ENCODE peak calls at places on chromosomes 5 and 9, in eight cellular contexts. O is stomach, G is GM23338, B is K562, Z is SK-N-SH, P is prostate gland, I is H1, D is spleen. U is an unnamed sample.

GRCh38 chr5:159971931-159972461 is 36.9 kb upstream of the TTC1 start:
- DNase-seq in I (no peak), Z (peak), B (no peak), G (peak), O (no peak), D (no peak), P (no peak), U (peak)

GRCh38 chr5:175861337-175862130 is 9.8 kb upstream of the CPLX2 start:
- DNase-seq in G (no peak), B (no peak), Z (peak), O (no peak), P (no peak), D (peak), I (no peak), U (no peak)

GRCh38 chr9:115717711-115718173 is 435.8 kb upstream of the PAPPA start:
- DNase-seq in P (no peak), B (no peak), G (no peak), I (no peak), D (no peak), Z (no peak), O (no peak), U (no peak)

GRCh38 chr5:110630350-110630749 is 96.1 kb downstream of the TMEM232 start:
- DNase-seq in G (no peak), I (no peak), D (no peak), O (no peak), B (no peak), Z (no peak), P (no peak), U (no peak)

GRCh38 chr5:133610489-133611356 is 1.6 kb downstream of the FSTL4 start:
- DNase-seq in O (peak), G (peak), Z (peak), I (no peak), D (peak), B (peak), P (peak), U (peak)

GRCh38 chr5:80590766-80591165 is 20.7 kb upstream of the ANKRD34B start:
- DNase-seq in P (no peak), D (no peak), B (no peak), O (no peak), I (no peak), G (no peak), Z (no peak), U (no peak)

GRCh38 chr5:102911973-102912372 is 156.9 kb downstream of the PAM start:
- DNase-seq in I (no peak), B (no peak), G (no peak), P (no peak), O (no peak), Z (no peak), D (no peak), U (no peak)

GRCh38 chr5:132422720-132423442 is 53.4 kb downstream of the SLC22A5 start:
- DNase-seq in P (no peak), Z (no peak), O (peak), B (peak), G (no peak), I (no peak), D (peak), U (peak)

GRCh38 chr5:116658830-116659229 is 84.2 kb upstream of the SEMA6A start:
- DNase-seq in I (no peak), Z (no peak), P (no peak), O (no peak), B (no peak), G (no peak), D (no peak), U (no peak)

GRCh38 chr9:35079041-35079425 is 709 bp downstream of the FANCG start:
- DNase-seq in I (no peak), D (no peak), G (no peak), O (no peak), Z (peak), B (no peak), P (no peak), U (no peak)

GRCh38 chr5:53430618-53431252 is 49.7 kb upstream of the FST start:
- DNase-seq in Z (no peak), G (peak), P (no peak), B (peak), D (no peak), O (no peak), I (no peak), U (no peak)

GRCh38 chr9:132609829-132610228 is 27.4 kb downstream of the BARHL1 start:
- DNase-seq in D (no peak), Z (no peak), P (no peak), B (no peak), I (no peak), O (no peak), G (no peak), U (no peak)

GRCh38 chr9:70415476-70415875 is 1.0 kb upstream of the KLF9 start:
- DNase-seq in G (peak), P (no peak), D (no peak), I (no peak), O (no peak), B (no peak), Z (no peak), U (no peak)

GRCh38 chr5:159510282-159510681 is 180.0 kb upstream of the IL12B start:
- DNase-seq in B (no peak), O (no peak), P (peak), Z (peak), I (peak), G (peak), D (peak), U (peak)

GRCh38 chr5:52786937-52787599 is 648 bp upstream of the ITGA1 start:
- DNase-seq in G (peak), I (no peak), P (peak), D (no peak), B (no peak), Z (no peak), O (peak), U (peak)

DNA sequence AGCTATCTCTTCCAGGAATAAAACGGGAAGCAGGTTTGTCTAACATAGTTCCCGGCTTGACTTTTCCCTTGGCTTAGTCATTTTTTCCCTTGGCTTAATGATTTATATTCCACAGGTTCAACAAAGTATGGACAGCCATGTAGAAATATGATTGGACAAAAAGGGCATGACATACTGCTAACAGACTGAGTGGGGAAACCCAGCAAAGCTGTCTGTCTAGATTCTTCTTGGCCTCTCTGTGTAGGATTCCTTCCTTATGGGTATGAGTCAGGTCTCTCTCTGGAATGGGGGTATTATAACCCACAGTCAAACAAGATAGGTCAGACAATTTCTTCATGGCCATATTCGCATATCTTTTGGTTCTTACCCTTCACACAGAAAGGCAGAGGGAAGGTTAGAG is 5.7 kb upstream of the MTAP start:
- DNase-seq in P (no peak), Z (no peak), B (no peak), O (no peak), G (no peak), D (no peak), I (no peak), U (no peak)
- H3K27ac ChIP-seq in P (no peak), Z (no peak), B (no peak), O (no peak), G (no peak), D (no peak), I (no peak), U (no peak)

DNA sequence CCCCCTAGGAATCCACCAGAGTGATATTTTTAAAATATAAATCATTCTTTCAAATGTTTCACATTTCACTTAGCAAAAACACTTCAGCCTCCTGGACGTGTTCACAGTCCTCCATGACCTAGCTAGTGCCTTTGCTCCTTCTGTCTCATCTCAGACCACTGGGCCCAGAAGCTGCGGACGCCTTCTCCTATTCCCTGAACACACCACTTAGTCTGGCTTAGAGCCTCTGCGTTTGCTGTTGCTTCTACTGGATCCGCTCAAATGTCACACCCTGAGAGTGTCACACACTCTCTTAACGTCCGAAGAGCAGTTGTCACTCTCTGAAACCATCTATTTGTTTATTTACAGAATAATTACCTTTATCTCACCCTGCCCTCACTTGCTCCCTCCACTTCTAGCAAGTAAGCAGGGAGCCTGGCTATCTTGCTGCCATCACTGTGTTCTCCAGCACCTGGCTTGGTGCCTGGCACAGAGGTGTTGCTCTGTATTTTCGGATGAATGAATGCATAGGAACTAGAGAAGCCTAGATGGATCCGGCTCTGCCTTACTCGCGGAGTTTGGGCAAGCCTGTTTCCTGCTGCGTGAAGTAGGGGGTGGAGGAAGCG is 1.2 kb upstream of the GRK6 start:
- DNase-seq in G (no peak), P (peak), O (peak), I (no peak), Z (no peak), B (no peak), D (no peak), U (no peak)
- TF ChIP-seq CTCF in G (no peak), P (no peak), O (no peak), I (no peak), Z (no peak), B (no peak), D (no peak), U (no peak)

DNA sequence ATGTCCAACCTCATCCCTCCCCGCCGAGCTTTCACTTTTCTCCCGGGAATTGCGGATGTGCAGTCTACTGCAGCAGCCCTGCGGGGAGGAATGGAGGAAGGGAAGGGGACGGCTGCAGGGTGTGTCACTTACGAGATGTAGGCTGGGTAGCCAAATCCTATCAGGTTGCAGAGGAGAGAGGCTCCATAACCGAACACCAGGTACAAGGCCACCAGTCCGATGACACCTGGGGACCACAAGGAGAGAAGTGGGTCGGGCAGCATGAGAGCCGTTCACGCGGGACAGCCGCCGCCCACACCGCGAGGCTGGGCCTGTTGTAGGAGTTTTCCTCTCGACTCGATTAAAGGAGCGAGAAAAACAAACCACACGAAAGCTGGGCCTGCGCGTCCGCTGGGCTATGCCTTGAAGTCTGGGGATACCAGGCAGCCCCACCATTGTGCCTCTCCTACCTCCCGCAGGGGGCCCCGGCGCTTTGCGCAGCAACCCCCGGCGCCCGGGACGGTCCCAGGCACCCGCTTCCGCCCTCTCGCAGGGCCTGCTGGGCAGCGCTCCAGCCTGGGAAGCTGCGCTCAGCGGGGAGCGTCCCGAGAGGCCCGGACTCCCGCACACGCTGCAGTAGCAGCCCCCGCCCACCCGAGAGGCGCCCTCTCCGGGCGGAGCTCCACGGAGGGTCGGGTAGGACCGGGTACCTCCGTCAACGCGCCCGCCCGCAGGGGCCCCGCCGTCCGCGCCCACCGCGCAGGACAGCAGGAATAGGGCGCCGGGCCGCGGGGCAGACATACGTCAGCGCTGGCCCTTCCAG is 795 bp downstream of the REEP5 start:
- DNase-seq in P (peak), Z (peak), B (peak), O (peak), D (peak), I (no peak), G (peak), U (peak)
- TF ChIP-seq POLR2AphosphoS5 in P (peak), Z (no peak), B (no peak), O (peak), D (peak), I (no peak), G (no peak), U (no peak)

GRCh38 chr5:93925321-93925720 is 183.9 kb upstream of the POU5F2 start:
- DNase-seq in B (no peak), I (no peak), Z (no peak), P (no peak), G (no peak), D (no peak), O (no peak), U (no peak)

GRCh38 chr5:93930098-93930497 is 188.7 kb upstream of the POU5F2 start:
- DNase-seq in G (no peak), D (no peak), O (no peak), B (no peak), I (no peak), P (no peak), Z (peak), U (no peak)

GRCh38 chr5:93926831-93927600 is 185.6 kb upstream of the POU5F2 start:
- DNase-seq in G (no peak), P (no peak), Z (no peak), B (no peak), D (no peak), I (no peak), O (no peak), U (no peak)

GRCh38 chr5:93924628-93925027 is 183.2 kb upstream of the POU5F2 start:
- DNase-seq in D (no peak), P (no peak), O (no peak), B (no peak), Z (no peak), G (no peak), I (no peak), U (no peak)

GRCh38 chr5:93929146-93929545 is 187.7 kb upstream of the POU5F2 start:
- DNase-seq in Z (no peak), D (no peak), I (no peak), B (no peak), P (no peak), O (no peak), G (no peak), U (no peak)
- H3K27ac ChIP-seq in Z (no peak), D (no peak), I (no peak), B (no peak), P (no peak), O (no peak), G (no peak), U (no peak)

GRCh38 chr5:140576776-140577201 is 12.2 kb downstream of the SLC35A4 start:
- DNase-seq in P (no peak), Z (no peak), D (no peak), G (no peak), O (no peak), I (no peak), B (no peak), U (no peak)

GRCh38 chr5:140574165-140574564 is 9.5 kb downstream of the SLC35A4 start:
- DNase-seq in D (no peak), B (no peak), G (no peak), Z (no peak), I (no peak), P (no peak), O (no peak), U (no peak)

GRCh38 chr5:140571105-140571504 is 6.5 kb downstream of the SLC35A4 start:
- DNase-seq in O (no peak), B (no peak), G (no peak), D (no peak), I (no peak), Z (no peak), P (no peak), U (no peak)

GRCh38 chr5:140573683-140574082 is 9.1 kb downstream of the SLC35A4 start:
- DNase-seq in G (no peak), P (no peak), Z (no peak), I (no peak), B (no peak), O (no peak), D (no peak), U (no peak)

GRCh38 chr5:140575309-140575708 is 10.7 kb downstream of the SLC35A4 start:
- DNase-seq in O (peak), Z (no peak), B (peak), G (peak), I (no peak), D (peak), P (peak), U (peak)
- TF ChIP-seq CTCF in O (peak), Z (no peak), B (peak), G (peak), I (peak), D (peak), P (peak), U (peak)